ENCODE peak calls at places on chromosomes 7 and 10, in eight cellular contexts. One of them, this sample, is unnamed.
A peak's percentile ranks its signal among the peaks of the same experiment; 100 is the strongest.

GRCh38 chr10:103713676-103714075 is 141.7 kb downstream of the SH3PXD2A start:
- DNase-seq in fibroblast of pulmonary artery: no peak
- DNase-seq in astrocyte of the cerebellum: no peak
- DNase-seq in AG04450: no peak
- DNase-seq in colonic mucosa: no peak
- DNase-seq in body of pancreas: no peak
- DNase-seq in heart right ventricle: no peak
- DNase-seq in ascending aorta: no peak
- DNase-seq in this sample: no peak

GRCh38 chr7:6257602-6258001 is 14.8 kb downstream of the CYTH3 start:
- DNase-seq in astrocyte of the cerebellum: no peak
- DNase-seq in body of pancreas: no peak
- DNase-seq in ascending aorta: no peak
- DNase-seq in AG04450: no peak
- DNase-seq in colonic mucosa: no peak
- DNase-seq in heart right ventricle: no peak
- DNase-seq in fibroblast of pulmonary artery: no peak
- DNase-seq in this sample: no peak

GRCh38 chr7:159047536-159047935 is 97.1 kb downstream of the VIPR2 start:
- DNase-seq in astrocyte of the cerebellum: no peak
- DNase-seq in colonic mucosa: no peak
- DNase-seq in ascending aorta: no peak
- DNase-seq in fibroblast of pulmonary artery: no peak
- DNase-seq in body of pancreas: no peak
- DNase-seq in AG04450: no peak
- DNase-seq in heart right ventricle: no peak
- DNase-seq in this sample: no peak

GRCh38 chr7:90387470-90388240 is 15.6 kb upstream of the CLDN12 start:
- DNase-seq in astrocyte of the cerebellum: no peak
- DNase-seq in body of pancreas: no peak
- DNase-seq in AG04450: no peak
- DNase-seq in colonic mucosa: no peak
- DNase-seq in ascending aorta: no peak
- DNase-seq in fibroblast of pulmonary artery: peak; percentile 44
- DNase-seq in heart right ventricle: no peak
- DNase-seq in this sample: no peak

GRCh38 chr10:132735923-132736391 is 50.0 kb downstream of the NKX6-2 start:
- DNase-seq in fibroblast of pulmonary artery: no peak
- DNase-seq in astrocyte of the cerebellum: no peak
- DNase-seq in body of pancreas: no peak
- DNase-seq in ascending aorta: no peak
- DNase-seq in AG04450: no peak
- DNase-seq in colonic mucosa: no peak
- DNase-seq in heart right ventricle: no peak
- DNase-seq in this sample: no peak

GRCh38 chr7:96562966-96563365 is 146.7 kb downstream of the SEM1 start:
- DNase-seq in heart right ventricle: no peak
- DNase-seq in ascending aorta: no peak
- DNase-seq in AG04450: no peak
- DNase-seq in astrocyte of the cerebellum: no peak
- DNase-seq in fibroblast of pulmonary artery: no peak
- DNase-seq in colonic mucosa: no peak
- DNase-seq in body of pancreas: no peak
- DNase-seq in this sample: no peak

GRCh38 chr7:100572281-100572948 is 1.3 kb downstream of the SAP25 start:
- DNase-seq in heart right ventricle: no peak
- DNase-seq in astrocyte of the cerebellum: no peak
- DNase-seq in ascending aorta: no peak
- DNase-seq in AG04450: no peak
- DNase-seq in colonic mucosa: no peak
- DNase-seq in fibroblast of pulmonary artery: no peak
- DNase-seq in body of pancreas: no peak
- DNase-seq in this sample: no peak

GRCh38 chr7:159104188-159105030 is 40.3 kb downstream of the VIPR2 start:
- DNase-seq in colonic mucosa: no peak
- DNase-seq in body of pancreas: peak; percentile 91
- DNase-seq in AG04450: no peak
- DNase-seq in ascending aorta: peak; percentile 68
- DNase-seq in astrocyte of the cerebellum: no peak
- DNase-seq in fibroblast of pulmonary artery: no peak
- DNase-seq in heart right ventricle: peak; percentile 77
- DNase-seq in this sample: no peak

GRCh38 chr7:122651451-122651850 is 47.5 kb downstream of the RNF133 start:
- DNase-seq in astrocyte of the cerebellum: no peak
- DNase-seq in fibroblast of pulmonary artery: peak; percentile 5
- DNase-seq in body of pancreas: no peak
- DNase-seq in heart right ventricle: no peak
- DNase-seq in AG04450: no peak
- DNase-seq in colonic mucosa: no peak
- DNase-seq in ascending aorta: no peak
- DNase-seq in this sample: peak; percentile 57

GRCh38 chr7:167976-168791 is 24.2 kb upstream of the FAM20C start:
- DNase-seq in fibroblast of pulmonary artery: no peak
- DNase-seq in body of pancreas: no peak
- DNase-seq in ascending aorta: no peak
- DNase-seq in AG04450: no peak
- DNase-seq in astrocyte of the cerebellum: no peak
- DNase-seq in colonic mucosa: peak; percentile 15
- DNase-seq in heart right ventricle: no peak
- DNase-seq in this sample: no peak

GRCh38 chr10:71569775-71570588 is 149.6 kb downstream of the C10orf105 start:
- DNase-seq in colonic mucosa: peak; percentile 87
- DNase-seq in body of pancreas: peak; percentile 70
- DNase-seq in AG04450: no peak
- DNase-seq in astrocyte of the cerebellum: no peak
- DNase-seq in fibroblast of pulmonary artery: peak; percentile 49
- DNase-seq in ascending aorta: peak; percentile 83
- DNase-seq in heart right ventricle: peak; percentile 77
- DNase-seq in this sample: no peak

GRCh38 chr10:23314835-23315239 is 29.8 kb downstream of the C10orf67 start:
- DNase-seq in body of pancreas: peak; percentile 62
- DNase-seq in astrocyte of the cerebellum: peak; percentile 83
- DNase-seq in fibroblast of pulmonary artery: peak; percentile 90
- DNase-seq in AG04450: peak; percentile 71
- DNase-seq in heart right ventricle: peak; percentile 72
- DNase-seq in colonic mucosa: peak; percentile 63
- DNase-seq in ascending aorta: no peak
- DNase-seq in this sample: peak; percentile 62

GRCh38 chr10:103800789-103801540 is 54.4 kb downstream of the SH3PXD2A start:
- DNase-seq in AG04450: no peak
- DNase-seq in heart right ventricle: no peak
- DNase-seq in fibroblast of pulmonary artery: no peak
- DNase-seq in astrocyte of the cerebellum: no peak
- DNase-seq in ascending aorta: no peak
- DNase-seq in body of pancreas: no peak
- DNase-seq in colonic mucosa: no peak
- DNase-seq in this sample: no peak

GRCh38 chr7:24786941-24787340 is 29.7 kb upstream of the GSDME start:
- DNase-seq in colonic mucosa: no peak
- DNase-seq in AG04450: peak; percentile 81
- DNase-seq in heart right ventricle: peak; percentile 8
- DNase-seq in body of pancreas: no peak
- DNase-seq in astrocyte of the cerebellum: peak; percentile 81
- DNase-seq in fibroblast of pulmonary artery: peak; percentile 92
- DNase-seq in ascending aorta: peak; percentile 70
- DNase-seq in this sample: peak; percentile 86

GRCh38 chr10:101046332-101047238 is 15.2 kb upstream of the KAZALD1 start:
- DNase-seq in astrocyte of the cerebellum: no peak
- DNase-seq in body of pancreas: no peak
- DNase-seq in colonic mucosa: no peak
- DNase-seq in fibroblast of pulmonary artery: no peak
- DNase-seq in ascending aorta: no peak
- DNase-seq in AG04450: no peak
- DNase-seq in heart right ventricle: no peak
- DNase-seq in this sample: no peak

GRCh38 chr7:100965723-100966541 is 3.4 kb upstream of the MUC12 start:
- DNase-seq in AG04450: no peak
- DNase-seq in colonic mucosa: peak; percentile 94
- DNase-seq in ascending aorta: peak; percentile 73
- DNase-seq in body of pancreas: peak; percentile 70
- DNase-seq in heart right ventricle: peak; percentile 48
- DNase-seq in fibroblast of pulmonary artery: peak; percentile 52
- DNase-seq in astrocyte of the cerebellum: no peak
- DNase-seq in this sample: no peak

GRCh38 chr7:11587814-11588213 is 244.2 kb downstream of the THSD7A start:
- DNase-seq in AG04450: no peak
- DNase-seq in heart right ventricle: no peak
- DNase-seq in fibroblast of pulmonary artery: no peak
- DNase-seq in body of pancreas: no peak
- DNase-seq in astrocyte of the cerebellum: no peak
- DNase-seq in ascending aorta: no peak
- DNase-seq in colonic mucosa: no peak
- DNase-seq in this sample: no peak

GRCh38 chr7:41994046-41994745 is 242.8 kb downstream of the GLI3 start:
- DNase-seq in colonic mucosa: no peak
- DNase-seq in astrocyte of the cerebellum: no peak
- DNase-seq in AG04450: no peak
- DNase-seq in body of pancreas: no peak
- DNase-seq in ascending aorta: no peak
- DNase-seq in fibroblast of pulmonary artery: peak; percentile 27
- DNase-seq in heart right ventricle: no peak
- DNase-seq in this sample: no peak

DNA sequence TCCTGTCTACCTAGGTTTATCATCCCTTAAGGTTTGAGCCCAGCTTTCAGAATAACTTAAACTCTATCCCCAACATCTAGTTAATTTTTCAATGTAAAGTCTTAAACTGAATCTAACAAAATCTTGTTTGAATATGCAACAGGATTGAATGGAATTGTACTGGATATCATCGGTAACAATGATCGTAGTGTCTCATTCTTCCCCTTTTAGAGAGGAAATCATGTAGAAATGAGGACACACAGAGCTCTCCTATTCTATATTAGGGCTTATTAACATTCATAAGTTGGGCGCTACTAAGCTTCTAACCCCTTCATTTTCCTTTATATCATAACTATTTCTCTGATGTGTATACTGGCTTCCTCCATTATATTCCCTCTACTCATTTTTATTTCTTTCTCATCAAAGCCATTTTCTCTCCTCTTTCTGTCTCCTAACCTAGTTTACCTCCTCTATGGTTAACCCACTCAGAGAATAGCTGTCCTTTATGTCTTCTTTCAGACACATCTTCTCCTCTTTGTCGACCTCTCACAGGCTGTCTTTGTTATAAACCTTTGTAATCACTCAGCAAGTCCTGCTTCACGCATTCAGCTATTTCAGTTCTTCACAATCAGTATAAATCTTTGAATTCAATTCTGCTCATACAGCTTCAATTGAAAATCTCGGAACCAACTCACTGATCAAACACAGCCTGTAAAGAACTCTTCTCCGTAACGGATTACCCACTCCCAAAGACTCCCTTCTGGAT is 1019.0 kb upstream of the C7orf33 start:
- DNase-seq in colonic mucosa: no peak
- DNase-seq in AG04450: no peak
- DNase-seq in body of pancreas: no peak
- DNase-seq in fibroblast of pulmonary artery: no peak
- DNase-seq in astrocyte of the cerebellum: no peak
- DNase-seq in ascending aorta: no peak
- DNase-seq in heart right ventricle: no peak
- DNase-seq in this sample: no peak
- TF ChIP-seq CTCF in colonic mucosa: no peak
- TF ChIP-seq CTCF in AG04450: no peak
- TF ChIP-seq CTCF in body of pancreas: no peak
- TF ChIP-seq CTCF in fibroblast of pulmonary artery: no peak
- TF ChIP-seq CTCF in astrocyte of the cerebellum: no peak
- TF ChIP-seq CTCF in ascending aorta: no peak
- TF ChIP-seq CTCF in heart right ventricle: no peak
- TF ChIP-seq CTCF in this sample: no peak

GRCh38 chr7:83161851-83162401 is 758 bp downstream of the PCLO start:
- DNase-seq in AG04450: no peak
- DNase-seq in ascending aorta: no peak
- DNase-seq in astrocyte of the cerebellum: no peak
- DNase-seq in fibroblast of pulmonary artery: no peak
- DNase-seq in colonic mucosa: no peak
- DNase-seq in heart right ventricle: no peak
- DNase-seq in body of pancreas: no peak
- DNase-seq in this sample: no peak
- H3K4me3 ChIP-seq in AG04450: peak overlapping the region; percentile 65
- H3K4me3 ChIP-seq in ascending aorta: peak overlapping the region; percentile 67
- H3K4me3 ChIP-seq in astrocyte of the cerebellum: peak overlapping the region; percentile 55
- H3K4me3 ChIP-seq in fibroblast of pulmonary artery: peak overlapping the region; percentile 56
- H3K4me3 ChIP-seq in colonic mucosa: peak overlapping the region; percentile 67
- H3K4me3 ChIP-seq in heart right ventricle: peak overlapping the region; percentile 63
- H3K4me3 ChIP-seq in body of pancreas: peak overlapping the region; percentile 52
- H3K4me3 ChIP-seq in this sample: peak overlapping the region; percentile 63

GRCh38 chr7:88357794-88358533 is 51.3 kb upstream of the STEAP4 start:
- DNase-seq in AG04450: no peak
- DNase-seq in heart right ventricle: no peak
- DNase-seq in astrocyte of the cerebellum: no peak
- DNase-seq in ascending aorta: no peak
- DNase-seq in colonic mucosa: no peak
- DNase-seq in fibroblast of pulmonary artery: peak; percentile 16
- DNase-seq in body of pancreas: no peak
- DNase-seq in this sample: no peak

GRCh38 chr7:88358881-88359280 is 52.2 kb upstream of the STEAP4 start:
- DNase-seq in colonic mucosa: no peak
- DNase-seq in heart right ventricle: no peak
- DNase-seq in body of pancreas: no peak
- DNase-seq in AG04450: no peak
- DNase-seq in ascending aorta: no peak
- DNase-seq in astrocyte of the cerebellum: no peak
- DNase-seq in fibroblast of pulmonary artery: no peak
- DNase-seq in this sample: no peak

GRCh38 chr7:88357295-88357694 is 50.6 kb upstream of the STEAP4 start:
- DNase-seq in body of pancreas: peak; percentile 22
- DNase-seq in ascending aorta: no peak
- DNase-seq in fibroblast of pulmonary artery: peak; percentile 30
- DNase-seq in AG04450: no peak
- DNase-seq in heart right ventricle: peak; percentile 19
- DNase-seq in astrocyte of the cerebellum: no peak
- DNase-seq in colonic mucosa: peak; percentile 28
- DNase-seq in this sample: no peak

GRCh38 chr7:88361357-88361756 is 54.7 kb upstream of the STEAP4 start:
- DNase-seq in AG04450: no peak
- DNase-seq in colonic mucosa: no peak
- DNase-seq in astrocyte of the cerebellum: no peak
- DNase-seq in body of pancreas: no peak
- DNase-seq in heart right ventricle: no peak
- DNase-seq in ascending aorta: no peak
- DNase-seq in fibroblast of pulmonary artery: no peak
- DNase-seq in this sample: no peak

DNA sequence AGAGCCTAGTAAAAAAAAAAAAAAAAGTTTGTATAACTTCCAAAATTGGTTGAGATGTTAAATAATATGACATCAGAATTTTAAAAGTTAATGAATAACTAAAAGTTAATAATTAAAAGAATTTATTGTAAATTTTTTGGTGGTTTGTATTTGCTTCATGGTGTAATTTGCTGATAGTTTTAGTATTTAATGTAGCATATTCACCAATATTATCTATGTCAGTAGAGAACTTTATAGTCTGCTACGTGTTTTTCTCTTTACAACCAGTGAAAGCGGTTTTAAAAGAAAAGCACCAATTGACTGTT is 51.8 kb upstream of the STEAP4 start:
- DNase-seq in colonic mucosa: no peak
- DNase-seq in body of pancreas: no peak
- DNase-seq in ascending aorta: no peak
- DNase-seq in astrocyte of the cerebellum: no peak
- DNase-seq in heart right ventricle: no peak
- DNase-seq in fibroblast of pulmonary artery: no peak
- DNase-seq in AG04450: no peak
- DNase-seq in this sample: no peak
- TF ChIP-seq CTCF in colonic mucosa: no peak
- TF ChIP-seq CTCF in body of pancreas: no peak
- TF ChIP-seq CTCF in ascending aorta: no peak
- TF ChIP-seq CTCF in astrocyte of the cerebellum: no peak
- TF ChIP-seq CTCF in heart right ventricle: no peak
- TF ChIP-seq CTCF in fibroblast of pulmonary artery: no peak
- TF ChIP-seq CTCF in AG04450: no peak
- TF ChIP-seq CTCF in this sample: no peak

GRCh38 chr10:73086816-73087215 is 9.8 kb downstream of the P4HA1 start:
- DNase-seq in ascending aorta: no peak
- DNase-seq in fibroblast of pulmonary artery: no peak
- DNase-seq in colonic mucosa: no peak
- DNase-seq in AG04450: no peak
- DNase-seq in heart right ventricle: no peak
- DNase-seq in astrocyte of the cerebellum: no peak
- DNase-seq in body of pancreas: no peak
- DNase-seq in this sample: no peak
- H3K4me3 ChIP-seq in ascending aorta: no peak overlapping the region
- H3K4me3 ChIP-seq in fibroblast of pulmonary artery: no peak overlapping the region
- H3K4me3 ChIP-seq in colonic mucosa: no peak overlapping the region
- H3K4me3 ChIP-seq in AG04450: no peak overlapping the region
- H3K4me3 ChIP-seq in heart right ventricle: no peak overlapping the region
- H3K4me3 ChIP-seq in astrocyte of the cerebellum: no peak overlapping the region
- H3K4me3 ChIP-seq in body of pancreas: no peak overlapping the region
- H3K4me3 ChIP-seq in this sample: no peak overlapping the region